ENCODE peak calls at places on chromosome 5, in eight cellular contexts. O is NCI-H774; M is OCI-LY7; L is GM04504; R is mesenteric fat pad; V is AG08396; H is T-helper 9 cell; B is stimulated activated CD8-positive, alpha-beta memory T cell treated with anti-CD3 and anti-CD28 coated beads, Interleukin-7, amount 100 ng/mL, for 1 hour. Q is an unnamed sample.

GRCh38 chr5:146539973-146540372 is 24.0 kb upstream of the GPR151 start:
- DNase-seq in B (no peak), H (no peak), M (no peak), O (no peak), R (no peak), V (no peak), L (no peak), Q (no peak)

GRCh38 chr5:150636391-150637244 is 3.8 kb upstream of the SYNPO start:
- DNase-seq in H (no peak), O (no peak), V (no peak), B (no peak), M (no peak), R (no peak), L (no peak), Q (no peak)

GRCh38 chr5:30392897-30393296 is 800.6 kb upstream of the CDH6 start:
- DNase-seq in B (no peak), H (no peak), O (no peak), L (no peak), V (no peak), R (no peak), M (no peak), Q (no peak)

GRCh38 chr5:8907168-8907868 is 638.6 kb downstream of the SEMA5A start:
- DNase-seq in L (peak; percentile 29), M (no peak), R (no peak), O (no peak), V (peak; percentile 24), B (no peak), H (no peak), Q (peak; percentile 61)

GRCh38 chr5:78699565-78700143 is 51.1 kb upstream of the LHFPL2 start:
- DNase-seq in M (no peak), R (no peak), V (peak; percentile 55), H (no peak), L (peak; percentile 80), O (no peak), B (no peak), Q (peak; percentile 66)

GRCh38 chr5:90534922-90535321 is 5.5 kb upstream of the LYSMD3 start:
- DNase-seq in R (no peak), V (no peak), B (no peak), H (no peak), O (no peak), L (no peak), M (no peak), Q (no peak)

GRCh38 chr5:169279125-169279524 is 21.8 kb downstream of the SLIT3 start:
- DNase-seq in H (no peak), L (no peak), R (no peak), M (no peak), V (no peak), O (no peak), B (no peak), Q (no peak)

GRCh38 chr5:11902304-11902703 is 1.9 kb downstream of the CTNND2 start:
- DNase-seq in O (no peak), H (no peak), M (no peak), L (no peak), B (no peak), R (no peak), V (no peak), Q (no peak)

GRCh38 chr5:1366514-1366913 is 21.6 kb upstream of the CLPTM1L start:
- DNase-seq in B (no peak), L (no peak), H (no peak), O (no peak), V (no peak), R (no peak), M (peak; percentile 82), Q (no peak)

GRCh38 chr5:133635051-133635450 is 22.7 kb upstream of the FSTL4 start:
- DNase-seq in R (no peak), L (peak; percentile 2), H (no peak), B (no peak), V (no peak), O (no peak), M (no peak), Q (no peak)

GRCh38 chr5:114838937-114839336 is 330.8 kb downstream of the TRIM36 start:
- DNase-seq in B (no peak), H (no peak), M (no peak), R (no peak), O (no peak), V (no peak), L (no peak), Q (no peak)

GRCh38 chr5:83377131-83377865 is 94.2 kb upstream of the VCAN start:
- DNase-seq in V (peak; percentile 38), O (no peak), R (no peak), H (no peak), B (no peak), M (no peak), L (peak; percentile 56), Q (no peak)

GRCh38 chr5:113617191-113617796 is 103.8 kb downstream of the YTHDC2 start:
- DNase-seq in M (no peak), O (no peak), L (no peak), V (no peak), H (no peak), R (no peak), B (no peak), Q (no peak)

GRCh38 chr5:91332267-91333044 is 50.7 kb downstream of the ARRDC3 start:
- DNase-seq in V (peak; percentile 56), M (no peak), L (no peak), H (no peak), O (no peak), R (no peak), B (no peak), Q (no peak)

GRCh38 chr5:62017092-62017491 is 288.9 kb upstream of the KIF2A start:
- DNase-seq in L (no peak), O (no peak), B (no peak), H (no peak), R (no peak), M (no peak), V (no peak), Q (no peak)

GRCh38 chr5:76695336-76695735 is 20.6 kb upstream of the F2R start:
- DNase-seq in H (no peak), L (no peak), B (no peak), V (no peak), R (no peak), M (no peak), O (no peak), Q (no peak)

GRCh38 chr5:399296-400281 is 43.4 kb upstream of the EXOC3 start:
- DNase-seq in B (no peak), L (peak; percentile 97), O (peak; percentile 98), V (peak; percentile 97), H (no peak), R (peak; percentile 97), M (no peak), Q (peak; percentile 69)

GRCh38 chr5:19739691-19740090 is 248.3 kb downstream of the CDH18 start:
- DNase-seq in O (no peak), L (no peak), R (no peak), M (no peak), H (no peak), B (no peak), V (no peak), Q (no peak)

GRCh38 chr5:168411871-168412270 is 74.4 kb upstream of the RARS1 start:
- DNase-seq in B (no peak), V (no peak), L (no peak), O (no peak), M (no peak), R (no peak), H (no peak), Q (no peak)

GRCh38 chr5:43074987-43075318 is 34.8 kb upstream of the ANXA2R start:
- DNase-seq in L (no peak), R (no peak), V (no peak), M (no peak), H (no peak), B (no peak), O (no peak), Q (no peak)

GRCh38 chr5:120823316-120823715 is 359.2 kb downstream of the PRR16 start:
- DNase-seq in V (no peak), R (no peak), M (no peak), B (no peak), H (no peak), O (no peak), L (no peak), Q (no peak)

GRCh38 chr5:72817076-72817476 is 615 bp downstream of the TNPO1 start:
- DNase-seq in M (peak; percentile 55), R (no peak), V (peak; percentile 70), O (no peak), B (peak; percentile 1), H (peak; percentile 15), L (no peak), Q (peak; percentile 19)

GRCh38 chr5:89342106-89342876 is 459.3 kb upstream of the MEF2C start:
- DNase-seq in M (no peak), L (peak; percentile 83), O (no peak), R (no peak), B (no peak), H (no peak), V (peak; percentile 54), Q (no peak)

GRCh38 chr5:35640623-35641022 is 23.0 kb downstream of the SPEF2 start:
- DNase-seq in M (no peak), O (no peak), L (no peak), V (no peak), R (no peak), H (no peak), B (no peak), Q (no peak)

GRCh38 chr5:160269017-160269416 is 39.7 kb downstream of the FABP6 start:
- DNase-seq in B (no peak), M (no peak), O (peak; percentile 38), V (peak; percentile 76), L (peak; percentile 32), H (no peak), R (no peak), Q (no peak)

GRCh38 chr5:107217721-107218130 is 453.0 kb downstream of the EFNA5 start:
- DNase-seq in M (no peak), B (no peak), V (no peak), L (no peak), R (no peak), H (no peak), O (no peak), Q (no peak)

GRCh38 chr5:83450183-83450839 is 21.2 kb upstream of the VCAN start:
- DNase-seq in B (no peak), L (no peak), H (no peak), R (no peak), V (no peak), M (no peak), O (no peak), Q (no peak)

GRCh38 chr5:175696139-175696854 is 38.4 kb downstream of the HRH2 start:
- DNase-seq in O (no peak), H (peak; percentile 55), B (peak; percentile 22), R (no peak), V (no peak), M (peak; percentile 44), L (no peak), Q (no peak)

GRCh38 chr5:57804007-57804444 is 321.4 kb upstream of the ACTBL2 start:
- DNase-seq in B (no peak), L (peak; percentile 87), V (peak; percentile 28), O (no peak), M (no peak), R (no peak), H (no peak), Q (no peak)

GRCh38 chr5:1462358-1462757 is 17.1 kb upstream of the SLC6A3 start:
- DNase-seq in R (peak; percentile 87), L (no peak), H (no peak), M (no peak), B (no peak), O (no peak), V (no peak), Q (no peak)

GRCh38 chr5:9774472-9775079 is 144.4 kb upstream of the TAS2R1 start:
- DNase-seq in L (no peak), B (no peak), V (no peak), H (no peak), R (no peak), O (no peak), M (no peak), Q (peak; percentile 63)